ENCODE peak calls at places on chromosomes 6 and 20, in six cellular contexts. D is Right ventricle myocardium inferior; C is DMS79 treated with DMSO at 0.1 percent for 48 hours; J is HT1080; K is activated CD4-positive, alpha-beta T cell treated with anti-CD3 and anti-CD28 coated beads, Interleukin-2, amount 50 U/mL, for 1 hour; W is SW 1271. Y is an unnamed sample.

GRCh38 chr20:35226126-35226774 is at the start of gene MMP24:
- DNase-seq in D (no peak), C (no peak), J (no peak), K (no peak), W (no peak), Y (no peak)

GRCh38 chr6:170143401-170144150 is 147.3 kb downstream of the DLL1 start:
- DNase-seq in K (no peak), W (no peak), C (no peak), D (no peak), J (no peak), Y (no peak)

GRCh38 chr6:123316733-123317323 is 319.9 kb downstream of the TRDN start:
- DNase-seq in D (no peak), K (no peak), C (peak), W (no peak), J (no peak), Y (peak)

GRCh38 chr6:41634657-41635056 is 3.6 kb upstream of the MDFI start:
- DNase-seq in C (peak), J (peak), W (no peak), D (no peak), K (no peak), Y (no peak)

GRCh38 chr20:59602546-59603080 is 1.7 kb upstream of the PHACTR3 start:
- DNase-seq in K (no peak), W (no peak), D (no peak), C (no peak), J (no peak), Y (no peak)

GRCh38 chr6:5478380-5478779 is 217.1 kb downstream of the FARS2 start:
- DNase-seq in D (no peak), W (no peak), C (no peak), K (no peak), J (no peak), Y (no peak)

GRCh38 chr6:158835616-158836221 is 16.6 kb upstream of the EZR start:
- DNase-seq in D (peak), C (no peak), W (no peak), K (no peak), J (no peak), Y (no peak)

GRCh38 chr6:38420207-38420606 is 219.5 kb downstream of the BTBD9 start:
- DNase-seq in W (no peak), D (no peak), K (no peak), J (peak), C (no peak), Y (peak)

GRCh38 chr20:51258582-51259175 is 235.8 kb upstream of the KCNG1 start:
- DNase-seq in D (no peak), W (no peak), J (peak), C (no peak), K (no peak), Y (peak)

GRCh38 chr20:5072756-5073153 is 47.0 kb downstream of the PCNA start:
- DNase-seq in K (no peak), C (no peak), D (no peak), J (no peak), W (no peak), Y (no peak)

GRCh38 chr6:11772109-11772830 is 6.3 kb downstream of the ADTRP start:
- DNase-seq in K (no peak), D (no peak), C (no peak), W (peak), J (peak), Y (peak)

GRCh38 chr20:834151-834747 is 734 bp downstream of the FAM110A start:
- DNase-seq in W (no peak), D (no peak), C (no peak), J (no peak), K (no peak), Y (no peak)

GRCh38 chr6:124536792-124537191 is 425.4 kb upstream of the RNF217 start:
- DNase-seq in K (no peak), J (no peak), D (no peak), W (no peak), C (no peak), Y (no peak)

GRCh38 chr6:79672631-79673065 is 41.5 kb downstream of the SH3BGRL2 start:
- DNase-seq in W (no peak), J (peak), D (no peak), K (no peak), C (peak), Y (peak)

GRCh38 chr20:61253264-61253639 is 1.2 kb downstream of the CDH4 start:
- DNase-seq in K (no peak), D (no peak), W (peak), J (no peak), C (no peak), Y (peak)

GRCh38 chr20:58308680-58309527 is 611 bp upstream of the RAB22A start:
- DNase-seq in K (peak), W (no peak), C (no peak), J (peak), D (peak), Y (peak)

GRCh38 chr6:87340230-87340629 is 4.4 kb upstream of the C6orf163 start:
- DNase-seq in D (no peak), J (no peak), W (no peak), K (no peak), C (no peak), Y (no peak)

GRCh38 chr6:156910011-156910334 is 132.8 kb downstream of the ARID1B start:
- DNase-seq in C (no peak), D (no peak), J (no peak), W (no peak), K (no peak), Y (no peak)

GRCh38 chr6:42402184-42402583 is 49.5 kb downstream of the TRERF1 start:
- DNase-seq in C (no peak), J (peak), D (no peak), W (no peak), K (peak), Y (peak)

GRCh38 chr20:10179574-10180298 is 38.9 kb upstream of the SNAP25 start:
- DNase-seq in D (no peak), W (no peak), J (no peak), K (no peak), C (no peak), Y (peak)

GRCh38 chr20:23368316-23369110 is 6.5 kb downstream of the GZF1 start:
- DNase-seq in W (no peak), C (no peak), J (no peak), D (no peak), K (no peak), Y (no peak)

GRCh38 chr6:18115356-18115755 is 7.1 kb downstream of the NHLRC1 start:
- DNase-seq in C (no peak), K (no peak), J (peak), W (no peak), D (no peak), Y (peak)

GRCh38 chr20:62063601-62063980 is 2.1 kb downstream of the TAF4 start:
- DNase-seq in J (no peak), K (no peak), C (peak), D (no peak), W (no peak), Y (no peak)

GRCh38 chr6:168179702-168180382 is 100.8 kb upstream of the FRMD1 start:
- DNase-seq in D (no peak), K (no peak), W (no peak), C (no peak), J (no peak), Y (no peak)